ENCODE peak calls at places on chromosome 1, in nine cellular contexts. B is activated T-helper 9 cell treated with anti-CD3 and anti-CD28 coated beads, Interleukin-2, amount 50 U/mL, for 16 hours; Z is activated T-helper 1 cell treated with Interleukin-2 at 50 U/mL for 16 hours; R is stimulated activated CD8-positive, alpha-beta memory T cell treated with anti-CD3 and anti-CD28 coated beads, Interleukin-2, amount 100 ng/mL, for 1 hour; Q is pancreas; P is retinal pigment epithelial cell; N is Kasumi-1; U is CD4-positive, CD25-positive, alpha-beta regulatory T cell; A is iPS-NIHi11. C is an unnamed sample.

GRCh38 chr1:222243902-222244301 is 304.0 kb downstream of the HHIPL2 start:
- DNase-seq in B (no peak), Z (no peak), R (no peak), Q (no peak), P (no peak), N (no peak), U (no peak), A (no peak), C (no peak)

GRCh38 chr1:193462629-193463320 is 276.4 kb upstream of the B3GALT2 start:
- DNase-seq in B (no peak), Z (no peak), R (no peak), Q (no peak), P (peak), N (peak), U (no peak), A (no peak), C (no peak)

GRCh38 chr1:209231476-209232156 is 351.9 kb upstream of the CAMK1G start:
- DNase-seq in B (no peak), Z (no peak), R (no peak), Q (no peak), P (no peak), N (no peak), U (no peak), A (no peak), C (no peak)

GRCh38 chr1:166814611-166815010 is 24.7 kb upstream of the POGK start:
- DNase-seq in B (no peak), Z (no peak), R (no peak), Q (no peak), P (peak), N (no peak), U (no peak), A (no peak), C (no peak)

GRCh38 chr1:174007846-174008245 is 14.3 kb downstream of the RC3H1 start:
- DNase-seq in B (no peak), Z (no peak), R (no peak), Q (no peak), P (no peak), N (no peak), U (no peak), A (no peak), C (no peak)

GRCh38 chr1:233281711-233282581 is 13.6 kb downstream of the PCNX2 start:
- DNase-seq in B (no peak), Z (no peak), R (no peak), Q (no peak), P (no peak), N (peak), U (no peak), A (no peak), C (no peak)

GRCh38 chr1:205356424-205357151 is at the start of gene KLHDC8A:
- DNase-seq in B (no peak), Z (no peak), R (no peak), Q (no peak), P (no peak), N (no peak), U (no peak), A (no peak), C (no peak)

GRCh38 chr1:59487335-59488031 is 190.6 kb downstream of the FGGY start:
- DNase-seq in B (no peak), Z (no peak), R (no peak), Q (no peak), P (no peak), N (no peak), U (no peak), A (no peak), C (no peak)

GRCh38 chr1:57987507-57987906 is 559.0 kb downstream of the OMA1 start:
- DNase-seq in B (no peak), Z (no peak), R (no peak), Q (no peak), P (no peak), N (no peak), U (no peak), A (peak), C (no peak)

GRCh38 chr1:67791686-67792475 is 41.4 kb downstream of the GNG12 start:
- DNase-seq in B (no peak), Z (no peak), R (no peak), Q (no peak), P (peak), N (no peak), U (no peak), A (no peak), C (no peak)

GRCh38 chr1:51907079-51907702 is 28.7 kb upstream of the NRDC start:
- DNase-seq in B (no peak), Z (no peak), R (no peak), Q (no peak), P (no peak), N (no peak), U (no peak), A (no peak), C (no peak)

C was measured in mucosa of descending colon.